ENCODE peak calls at places on chromosomes 13 and 19, in nine cellular contexts. S, G, F, D, M, W, I, L and T are unnamed samples.

GRCh38 chr13:85074543-85075313 is 724.5 kb downstream of the SLITRK6 start:
- DNase-seq in D (no peak), G (no peak), W (no peak), L (no peak), I (no peak), S (no peak), M (no peak), F (peak), T (peak)

GRCh38 chr13:96499646-96500045 is 409.7 kb downstream of the HS6ST3 start:
- DNase-seq in M (no peak), W (no peak), D (no peak), I (no peak), F (no peak), G (no peak), L (no peak), S (peak), T (no peak)

GRCh38 chr19:13484141-13484540 is 22.1 kb downstream of the CACNA1A start:
- DNase-seq in L (no peak), G (no peak), F (no peak), W (no peak), D (no peak), S (no peak), I (no peak), M (no peak), T (no peak)

GRCh38 chr19:38831142-38831605 is 420 bp downstream of the ECH1 start:
- DNase-seq in I (peak), M (peak), D (no peak), S (peak), G (no peak), W (peak), F (peak), L (no peak), T (peak)

GRCh38 chr13:98816406-98816805 is 63.9 kb upstream of the SLC15A1 start:
- DNase-seq in M (no peak), L (no peak), W (no peak), S (no peak), I (no peak), D (no peak), F (no peak), G (no peak), T (no peak)

GRCh38 chr13:59422646-59423045 is 741.1 kb downstream of the DIAPH3 start:
- DNase-seq in W (no peak), M (no peak), I (no peak), F (no peak), G (no peak), D (no peak), S (no peak), L (no peak), T (no peak)

GRCh38 chr13:30196025-30196424 is 111.3 kb downstream of the KATNAL1 start:
- DNase-seq in D (peak), S (peak), W (no peak), I (no peak), M (peak), L (no peak), G (no peak), F (no peak), T (peak)

GRCh38 chr19:41427647-41428480 is 690 bp upstream of the B3GNT8 start:
- DNase-seq in L (peak), I (peak), D (peak), F (no peak), S (peak), M (peak), G (no peak), W (peak), T (no peak)

GRCh38 chr19:58033741-58034475 is at the start of gene ZSCAN1:
- DNase-seq in L (peak), F (peak), M (no peak), D (peak), I (peak), G (no peak), W (peak), S (no peak), T (no peak)

GRCh38 chr13:113845055-113845454 is 18.8 kb downstream of the GAS6 start:
- DNase-seq in F (no peak), G (no peak), S (no peak), D (no peak), L (no peak), W (no peak), I (no peak), M (no peak), T (no peak)

GRCh38 chr13:44906758-44907157 is 82.5 kb downstream of the NUFIP1 start:
- DNase-seq in W (no peak), I (peak), S (no peak), M (no peak), F (no peak), L (no peak), D (peak), G (no peak), T (no peak)

GRCh38 chr19:14502334-14503092 is 6.6 kb upstream of the GIPC1 start:
- DNase-seq in I (peak), L (no peak), W (no peak), F (peak), S (peak), D (no peak), M (peak), G (no peak), T (peak)

GRCh38 chr13:64413529-64413928 is 2816.6 kb downstream of the PCDH9 start:
- DNase-seq in S (no peak), L (no peak), F (no peak), D (no peak), W (no peak), M (no peak), I (no peak), G (no peak), T (no peak)

GRCh38 chr13:24147570-24147963 is 13.0 kb upstream of the SPATA13 start:
- DNase-seq in L (no peak), M (peak), W (no peak), D (no peak), F (no peak), I (no peak), S (no peak), G (no peak), T (no peak)

GRCh38 chr13:90365130-90365529 is 982.4 kb upstream of the MIR17HG start:
- DNase-seq in D (no peak), L (no peak), S (peak), F (no peak), G (no peak), I (peak), W (no peak), M (peak), T (no peak)

GRCh38 chr19:29524201-29524911 is 1.4 kb upstream of the VSTM2B start:
- DNase-seq in F (no peak), I (no peak), M (no peak), G (no peak), L (no peak), D (no peak), S (no peak), W (no peak), T (no peak)

GRCh38 chr13:47903836-47904235 is 97.2 kb downstream of the SUCLA2 start:
- DNase-seq in D (no peak), I (peak), L (no peak), S (peak), G (no peak), W (no peak), M (no peak), F (peak), T (peak)

GRCh38 chr13:79936368-79937136 is 404.4 kb downstream of the SPRY2 start:
- DNase-seq in S (peak), D (peak), M (no peak), F (peak), W (no peak), G (no peak), L (no peak), I (peak), T (peak)

GRCh38 chr19:12194827-12195500 is 32.1 kb downstream of the ZNF136 start:
- DNase-seq in I (peak), L (peak), F (peak), G (peak), S (peak), W (peak), M (peak), D (peak), T (no peak)

GRCh38 chr13:29362849-29363604 is 232.5 kb downstream of the SLC7A1 start:
- DNase-seq in S (peak), L (no peak), G (no peak), F (peak), W (peak), D (peak), I (peak), M (peak), T (peak)

GRCh38 chr13:95809429-95809828 is 132.5 kb downstream of the DNAJC3 start:
- DNase-seq in L (no peak), G (no peak), M (no peak), D (no peak), W (no peak), S (no peak), F (no peak), I (no peak), T (no peak)

GRCh38 chr19:33668968-33669367 is 47.2 kb downstream of the CHST8 start:
- DNase-seq in M (no peak), D (no peak), S (no peak), W (no peak), I (no peak), G (no peak), L (no peak), F (no peak), T (no peak)

GRCh38 chr19:56105090-56105701 is 15.9 kb downstream of the ZNF787 start:
- DNase-seq in M (peak), S (peak), F (peak), G (no peak), L (peak), D (peak), I (peak), W (peak), T (peak)

GRCh38 chr13:84946144-84946543 is 853.1 kb downstream of the SLITRK6 start:
- DNase-seq in S (no peak), I (no peak), G (no peak), L (no peak), F (peak), M (no peak), D (no peak), W (no peak), T (no peak)

GRCh38 chr19:46945668-46946067 is 74.0 kb upstream of the NPAS1 start:
- DNase-seq in W (no peak), M (no peak), S (no peak), I (no peak), D (no peak), F (no peak), L (no peak), G (no peak), T (no peak)

GRCh38 chr19:31135841-31136240 is 213.4 kb downstream of the TSHZ3 start:
- DNase-seq in F (peak), G (no peak), I (peak), S (peak), D (no peak), L (no peak), M (no peak), W (no peak), T (peak)

GRCh38 chr13:28540612-28541011 is 45.7 kb upstream of the FLT1 start:
- DNase-seq in F (peak), W (no peak), I (no peak), G (no peak), D (no peak), L (no peak), M (no peak), S (no peak), T (peak)

GRCh38 chr13:57128909-57129308 is 11.8 kb upstream of the PRR20A start:
- DNase-seq in L (no peak), D (no peak), G (no peak), S (no peak), I (no peak), F (no peak), M (peak), W (no peak), T (peak)

GRCh38 chr19:42985588-42985987 is 40.7 kb downstream of the PSG11 start:
- DNase-seq in W (no peak), L (no peak), F (no peak), S (no peak), G (no peak), D (no peak), I (no peak), M (no peak), T (no peak)

GRCh38 chr19:45906221-45906620 is 3.8 kb upstream of the MYPOP start:
- DNase-seq in W (no peak), G (no peak), I (no peak), S (peak), L (no peak), M (no peak), F (peak), D (no peak), T (peak)

GRCh38 chr13:33292712-33293111 is 7.2 kb upstream of the STARD13 start:
- DNase-seq in G (no peak), F (no peak), S (no peak), D (no peak), W (no peak), M (no peak), I (no peak), L (no peak), T (no peak)

GRCh38 chr19:46660008-46660517 is 919 bp downstream of the DACT3 start:
- DNase-seq in I (no peak), G (no peak), F (no peak), D (no peak), M (peak), W (peak), S (no peak), L (no peak), T (no peak)

GRCh38 chr19:33000510-33000909 is 28.5 kb downstream of the FAAP24 start:
- DNase-seq in L (peak), F (no peak), S (no peak), W (peak), D (no peak), G (no peak), I (no peak), M (no peak), T (no peak)

GRCh38 chr13:97004096-97004876 is 10.0 kb upstream of the OXGR1 start:
- DNase-seq in I (peak), S (peak), F (peak), G (no peak), M (no peak), L (no peak), D (no peak), W (no peak), T (peak)

GRCh38 chr13:50679321-50679720 is 164.2 kb downstream of the DLEU7 start:
- DNase-seq in L (no peak), M (no peak), F (peak), S (peak), G (no peak), I (no peak), D (no peak), W (no peak), T (no peak)

GRCh38 chr13:30410705-30411125 is 11.6 kb upstream of the UBE2L5 start:
- DNase-seq in F (no peak), I (no peak), M (no peak), L (no peak), D (no peak), G (no peak), S (no peak), W (no peak), T (no peak)